ENCODE peak calls at places on chromosomes 12 and 14, in eight cellular contexts. X, U, S, Q, N, E, P and V are unnamed samples.

GRCh38 chr12:104448031-104448430 is 8.7 kb upstream of the CHST11 start:
- DNase-seq in X (no peak), N (no peak), Q (no peak), U (no peak), S (no peak), P (no peak), E (no peak), V (no peak)

GRCh38 chr12:25253371-25254068 is 2.8 kb upstream of the KRAS start:
- DNase-seq in S (no peak), X (no peak), P (no peak), U (no peak), N (no peak), Q (no peak), E (no peak), V (no peak)

GRCh38 chr14:65840786-65841185 is 428.3 kb downstream of the FUT8 start:
- DNase-seq in N (no peak), E (no peak), S (no peak), P (no peak), Q (no peak), X (no peak), U (no peak), V (no peak)

GRCh38 chr12:12586879-12587675 is 24.4 kb upstream of the DUSP16 start:
- DNase-seq in P (no peak), E (no peak), N (no peak), U (no peak), X (no peak), S (no peak), Q (no peak), V (no peak)

GRCh38 chr14:64682173-64682710 is 22.0 kb upstream of the PLEKHG3 start:
- DNase-seq in N (peak; percentile 75), Q (peak; percentile 79), U (peak; percentile 58), P (peak; percentile 86), X (no peak), S (no peak), E (no peak), V (peak; percentile 92)

GRCh38 chr12:49893753-49894752 is 9.6 kb downstream of the FAIM2 start:
- DNase-seq in E (peak; percentile 69), Q (no peak), X (no peak), N (no peak), P (peak; percentile 14), U (no peak), S (no peak), V (no peak)

GRCh38 chr12:43758247-43758727 is 303 bp downstream of the PUS7L start:
- DNase-seq in E (peak; percentile 19), U (peak; percentile 37), X (no peak), S (peak; percentile 24), Q (no peak), P (no peak), N (peak; percentile 31), V (peak; percentile 63)

GRCh38 chr14:99163446-99163845 is 108.6 kb downstream of the BCL11B start:
- DNase-seq in N (no peak), Q (no peak), E (no peak), P (no peak), S (no peak), X (no peak), U (no peak), V (no peak)

GRCh38 chr14:94038921-94039629 is 12.9 kb downstream of the OTUB2 start:
- DNase-seq in E (no peak), S (no peak), X (no peak), U (no peak), P (no peak), Q (no peak), N (no peak), V (no peak)

GRCh38 chr14:105475916-105476845 is 1.6 kb downstream of the CRIP2 start:
- DNase-seq in X (no peak), P (peak; percentile 78), S (no peak), Q (peak; percentile 85), E (peak; percentile 64), U (peak; percentile 78), N (peak; percentile 85), V (peak; percentile 86)

GRCh38 chr14:32311294-32312009 is 17.6 kb upstream of the AKAP6 start:
- DNase-seq in N (no peak), E (no peak), S (no peak), X (no peak), Q (no peak), P (no peak), U (no peak), V (no peak)